ENCODE peak calls at places on chromosomes 16 and 17, in four cellular contexts. V is left lung; T is IMR-90; O is CD8-positive, alpha-beta T cell. R is an unnamed sample.

GRCh38 chr17:4556996-4557395 is 1.8 kb upstream of the MYBBP1A start:
- DNase-seq in T (no peak), V (no peak), O (no peak), R (no peak)

GRCh38 chr17:32504166-32504990 is 17.6 kb downstream of the CDK5R1 start:
- DNase-seq in O (no peak), T (no peak), V (no peak), R (no peak)

GRCh38 chr16:61823326-61823725 is 212.9 kb downstream of the CDH8 start:
- DNase-seq in V (no peak), O (no peak), T (no peak), R (no peak)

GRCh38 chr17:49523706-49524472 is 28.8 kb downstream of the NGFR start:
- DNase-seq in V (no peak), O (peak; percentile 70), T (no peak), R (no peak)

GRCh38 chr16:55502801-55503366 is 6.0 kb upstream of the LPCAT2 start:
- DNase-seq in O (no peak), T (peak; percentile 93), V (peak; percentile 83), R (peak; percentile 90)

GRCh38 chr17:59804910-59805381 is 87.8 kb downstream of the TUBD1 start:
- DNase-seq in V (no peak), T (no peak), O (no peak), R (no peak)

GRCh38 chr17:74289688-74290087 is 15.7 kb downstream of the DNAI2 start:
- DNase-seq in V (peak; percentile 69), O (no peak), T (no peak), R (no peak)

GRCh38 chr16:65950211-65950610 is 416.3 kb upstream of the CDH5 start:
- DNase-seq in V (no peak), O (no peak), T (peak; percentile 15), R (no peak)

GRCh38 chr16:72224260-72224768 is 52.4 kb upstream of the PMFBP1 start:
- DNase-seq in T (no peak), O (no peak), V (no peak), R (no peak)

GRCh38 chr17:2122641-2123302 is 67.9 kb downstream of the HIC1 start:
- DNase-seq in O (no peak), V (peak; percentile 91), T (peak; percentile 87), R (peak; percentile 54)

GRCh38 chr16:48607056-48607825 is 2.7 kb downstream of the N4BP1 start:
- DNase-seq in O (no peak), V (no peak), T (peak; percentile 67), R (no peak)

GRCh38 chr17:73545109-73545508 is 99.1 kb downstream of the SDK2 start:
- DNase-seq in O (no peak), T (no peak), V (peak; percentile 30), R (no peak)

GRCh38 chr16:31067342-31067741 is 6.7 kb downstream of the ZNF668 start:
- DNase-seq in O (no peak), V (no peak), T (no peak), R (no peak)

GRCh38 chr17:73342057-73342522 is 30.3 kb upstream of the CDC42EP4 start:
- DNase-seq in O (no peak), T (peak; percentile 88), V (no peak), R (peak; percentile 67)

GRCh38 chr17:76707985-76708807 is 2.6 kb downstream of the MXRA7 start:
- DNase-seq in O (no peak), T (no peak), V (no peak), R (no peak)

GRCh38 chr17:50834786-50835562 is 412 bp upstream of the WFIKKN2 start:
- DNase-seq in T (peak; percentile 39), V (no peak), O (no peak), R (no peak)

GRCh38 chr17:81534157-81535006 is 6.2 kb downstream of the FSCN2 start:
- DNase-seq in V (peak; percentile 51), O (no peak), T (no peak), R (no peak)

GRCh38 chr17:65564793-65565192 is 3.3 kb upstream of the AXIN2 start:
- DNase-seq in O (no peak), T (peak; percentile 40), V (peak; percentile 10), R (no peak)

GRCh38 chr17:47257651-47258339 is 4.2 kb downstream of the ITGB3 start:
- DNase-seq in V (no peak), T (peak; percentile 72), O (no peak), R (no peak)

GRCh38 chr17:2940352-2940751 is 123.1 kb downstream of the OR1D5 start:
- DNase-seq in V (peak; percentile 61), T (no peak), O (no peak), R (peak; percentile 45)

GRCh38 chr17:37802712-37803416 is 58.0 kb upstream of the HNF1B start:
- DNase-seq in V (no peak), T (peak; percentile 80), O (no peak), R (no peak)

GRCh38 chr17:81870978-81871386 is at the start of gene ARHGDIA:
- DNase-seq in O (no peak), T (no peak), V (no peak), R (no peak)

GRCh38 chr17:32876414-32877163 is at the start of gene MYO1D:
- DNase-seq in T (no peak), O (peak; percentile 76), V (peak; percentile 88), R (peak; percentile 29)

GRCh38 chr17:58970966-58971575 is 135.6 kb downstream of the TRIM37 start:
- DNase-seq in T (peak; percentile 36), V (no peak), O (no peak), R (no peak)

GRCh38 chr17:42402121-42402516 is 13.9 kb upstream of the STAT3 start:
- DNase-seq in T (peak; percentile 57), V (no peak), O (no peak), R (no peak)

GRCh38 chr16:67150833-67151396 is at the start of gene B3GNT9:
- DNase-seq in O (no peak), V (peak; percentile 90), T (peak; percentile 66), R (peak; percentile 76)

GRCh38 chr17:63434951-63435571 is 11.0 kb downstream of the CYB561 start:
- DNase-seq in O (peak; percentile 84), T (peak; percentile 25), V (peak; percentile 92), R (peak; percentile 83)

GRCh38 chr16:56916571-56917403 is 15.2 kb upstream of the HERPUD1 start:
- DNase-seq in O (no peak), T (no peak), V (no peak), R (no peak)
- H3K27ac ChIP-seq in O (no peak overlapping the region), T (no peak overlapping the region), V (peak overlapping the region; percentile 58), R (peak overlapping the region; percentile 65)

DNA sequence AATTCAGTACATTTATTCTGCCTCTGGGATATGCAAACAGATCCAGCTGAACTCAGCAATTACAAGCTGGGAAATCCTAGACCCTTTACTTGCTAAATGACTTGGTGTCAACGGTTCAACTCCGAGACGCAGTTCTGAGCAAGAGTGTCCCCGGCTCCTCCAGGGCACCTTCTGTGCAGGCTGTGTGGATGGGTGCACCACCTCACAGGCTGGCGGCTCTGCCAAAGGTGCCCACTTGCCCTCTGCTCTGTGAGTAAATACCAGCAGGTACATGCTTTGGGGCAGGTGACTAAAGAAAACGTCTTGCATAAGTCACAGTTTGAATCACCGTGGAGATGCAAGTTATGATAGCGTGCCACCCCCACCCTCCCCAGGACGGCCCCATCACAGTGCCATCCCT is 23.3 kb downstream of the MAP1LC3B start:
- DNase-seq in V (peak; percentile 56), T (no peak), O (no peak), R (no peak)
- H3K36me3 ChIP-seq in V (no peaks in the 10 kb centered on the region), T (peaks cover 57% of the 10 kb centered on the region), O (peaks cover 29% of the 10 kb centered on the region), R (peaks cover 100% of the 10 kb centered on the region)

GRCh38 chr17:7443499-7444485 is 1.1 kb upstream of the CHRNB1 start:
- DNase-seq in O (no peak), T (peak; percentile 75), V (no peak), R (no peak)
- H3K4me1 ChIP-seq in O (peaks cover 43% of the 10 kb centered on the region), T (peaks cover 22% of the 10 kb centered on the region), V (peaks cover 38% of the 10 kb centered on the region), R (peaks cover 21% of the 10 kb centered on the region)

DNA sequence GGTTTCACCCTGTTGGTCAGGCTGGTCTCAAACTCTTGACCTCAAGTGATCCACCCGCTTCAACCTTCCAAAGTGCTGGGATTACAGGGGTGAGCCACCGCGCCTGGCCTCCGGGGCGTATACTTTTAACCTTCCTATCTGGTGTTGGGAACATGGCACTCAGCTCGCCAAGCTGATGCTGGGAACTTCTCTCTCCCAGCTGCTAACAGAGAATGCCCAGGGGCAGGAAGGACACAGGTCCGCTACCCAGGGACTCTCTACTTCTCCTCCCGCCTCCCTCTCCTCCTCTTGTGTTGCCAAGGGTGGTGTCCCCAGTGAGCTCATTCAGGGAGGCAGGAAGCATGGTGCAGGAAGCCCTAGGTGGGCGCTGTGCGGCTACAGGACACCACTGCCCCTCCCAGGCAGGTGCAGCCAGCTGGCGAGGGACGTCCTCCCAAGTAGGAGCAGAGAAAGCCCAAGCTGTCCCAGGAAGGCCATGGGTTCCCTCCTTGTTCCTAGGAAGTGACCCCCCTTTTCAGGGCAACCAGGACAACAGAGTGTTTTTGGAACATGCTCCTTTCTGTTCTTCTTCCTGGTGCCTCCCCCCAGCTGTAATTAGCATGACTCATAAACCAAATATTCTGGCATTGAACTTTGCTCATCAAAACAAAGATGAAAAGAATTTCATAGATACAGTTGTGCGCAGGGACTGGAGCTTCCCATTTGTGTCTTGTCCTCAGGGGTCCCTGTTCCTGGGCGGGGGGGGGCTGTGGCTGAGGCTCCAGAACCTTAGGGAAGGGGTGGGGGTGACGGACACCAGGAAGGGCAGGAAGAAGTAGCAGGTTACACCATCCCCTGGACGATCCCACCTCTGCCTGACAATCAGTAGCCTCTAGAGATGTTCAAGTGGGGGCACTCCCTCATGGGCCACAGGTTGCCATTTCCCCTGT is 2.6 kb downstream of the C1QTNF1 start:
- DNase-seq in O (no peak), T (peak; percentile 68), V (no peak), R (no peak)
- H3K27ac ChIP-seq in O (no peak overlapping the region), T (peak overlapping the region; percentile 88), V (no peak overlapping the region), R (peak overlapping the region; percentile 90)

GRCh38 chr16:12569061-12569460 is 234.6 kb downstream of the CPPED1 start:
- DNase-seq in O (no peak), T (no peak), V (no peak), R (no peak)

GRCh38 chr16:12570046-12570618 is 233.6 kb downstream of the CPPED1 start:
- DNase-seq in O (no peak), V (no peak), T (no peak), R (no peak)

GRCh38 chr16:12567602-12568001 is 236.1 kb downstream of the CPPED1 start:
- DNase-seq in V (no peak), T (no peak), O (no peak), R (no peak)

GRCh38 chr16:12565423-12565822 is 238.3 kb downstream of the CPPED1 start:
- DNase-seq in V (no peak), O (no peak), T (no peak), R (no peak)

DNA sequence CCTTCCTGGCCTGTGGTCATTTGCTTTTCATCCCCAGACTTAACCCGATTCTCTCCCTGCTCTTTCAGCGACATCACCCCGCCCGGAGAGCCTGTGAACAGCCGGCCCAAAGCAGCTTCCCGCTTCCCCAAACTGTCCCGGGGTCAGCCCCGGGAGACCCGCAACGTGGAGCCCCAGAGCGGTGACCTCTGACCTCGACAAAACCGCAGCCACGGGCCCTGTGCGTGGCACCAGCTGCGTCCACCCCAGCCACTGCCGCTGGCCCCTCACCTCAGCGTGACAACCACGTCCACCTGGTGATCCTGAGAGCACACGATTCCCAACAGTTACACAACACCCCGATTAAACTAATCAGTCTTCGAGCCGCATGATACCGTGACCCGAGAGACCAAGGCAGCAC is 235.2 kb downstream of the CPPED1 start:
- DNase-seq in O (no peak), V (no peak), T (no peak), R (no peak)
- H3K36me3 ChIP-seq in O (peaks cover 3% of the 10 kb centered on the region), V (no peaks in the 10 kb centered on the region), T (peaks cover 2% of the 10 kb centered on the region), R (peaks cover 4% of the 10 kb centered on the region)